ENCODE peak calls at places on chromosome 6, in nine cellular contexts. R, S, M, K, C, D, V, Y and Z are unnamed samples.

GRCh38 chr6:22271044-22271443 is 25.8 kb downstream of the PRL start:
- DNase-seq in R (no peak), S (no peak), M (no peak), K (no peak), C (no peak), D (no peak), V (no peak), Y (no peak), Z (no peak)

GRCh38 chr6:144338474-144338873 is 53.3 kb downstream of the UTRN start:
- DNase-seq in R (no peak), S (no peak), M (no peak), K (no peak), C (no peak), D (no peak), V (no peak), Y (no peak), Z (no peak)

GRCh38 chr6:144195671-144196070 is 45.4 kb downstream of the STX11 start:
- DNase-seq in R (no peak), S (no peak), M (no peak), K (no peak), C (no peak), D (no peak), V (no peak), Y (peak), Z (no peak)

GRCh38 chr6:44481765-44482164 is 94.3 kb downstream of the CDC5L start:
- DNase-seq in R (no peak), S (no peak), M (no peak), K (no peak), C (no peak), D (no peak), V (no peak), Y (no peak), Z (no peak)

GRCh38 chr6:134468633-134469032 is 150.7 kb upstream of the SGK1 start:
- DNase-seq in R (no peak), S (no peak), M (no peak), K (no peak), C (no peak), D (peak), V (no peak), Y (no peak), Z (no peak)

GRCh38 chr6:89045585-89045984 is 35.0 kb upstream of the PNRC1 start:
- DNase-seq in R (no peak), S (no peak), M (no peak), K (no peak), C (no peak), D (no peak), V (no peak), Y (no peak), Z (no peak)

GRCh38 chr6:37507690-37508421 is 8.2 kb upstream of the CCDC167 start:
- DNase-seq in R (no peak), S (no peak), M (no peak), K (no peak), C (no peak), D (peak), V (no peak), Y (no peak), Z (no peak)

GRCh38 chr6:41228616-41229015 is 467 bp downstream of the TREML4 start:
- DNase-seq in R (no peak), S (no peak), M (no peak), K (no peak), C (no peak), D (no peak), V (no peak), Y (peak), Z (no peak)

GRCh38 chr6:4133941-4134838 is 1.2 kb downstream of the ECI2 start:
- DNase-seq in R (no peak), S (no peak), M (no peak), K (peak), C (peak), D (no peak), V (peak), Y (peak), Z (no peak)

GRCh38 chr6:170110201-170111140 is 180.4 kb downstream of the DLL1 start:
- DNase-seq in R (no peak), S (no peak), M (no peak), K (no peak), C (no peak), D (no peak), V (no peak), Y (no peak), Z (peak)

GRCh38 chr6:122081921-122082320 is 317.5 kb upstream of the HSF2 start:
- DNase-seq in R (no peak), S (no peak), M (no peak), K (no peak), C (no peak), D (no peak), V (no peak), Y (no peak), Z (no peak)

GRCh38 chr6:161272600-161273355 is 1.1 kb downstream of the AGPAT4 start:
- DNase-seq in R (no peak), S (peak), M (no peak), K (no peak), C (no peak), D (no peak), V (peak), Y (peak), Z (no peak)

GRCh38 chr6:127266892-127267741 is 453 bp downstream of the RNF146 start:
- DNase-seq in R (peak), S (peak), M (peak), K (peak), C (peak), D (peak), V (peak), Y (peak), Z (peak)

GRCh38 chr6:90442366-90442765 is 144.5 kb downstream of the MAP3K7 start:
- DNase-seq in R (no peak), S (no peak), M (no peak), K (no peak), C (no peak), D (no peak), V (no peak), Y (peak), Z (no peak)

GRCh38 chr6:143718463-143718862 is 40.7 kb downstream of the PHACTR2 start:
- DNase-seq in R (no peak), S (no peak), M (no peak), K (no peak), C (no peak), D (no peak), V (no peak), Y (no peak), Z (no peak)

GRCh38 chr6:151723152-151723551 is 84.3 kb upstream of the ESR1 start:
- DNase-seq in R (peak), S (no peak), M (no peak), K (no peak), C (no peak), D (no peak), V (no peak), Y (no peak), Z (no peak)

GRCh38 chr6:37171141-37171969 is 1.4 kb downstream of the PIM1 start:
- DNase-seq in R (peak), S (peak), M (no peak), K (peak), C (no peak), D (no peak), V (peak), Y (peak), Z (peak)

GRCh38 chr6:33075568-33076405 is at the start of gene HLA-DPB1:
- DNase-seq in R (peak), S (peak), M (peak), K (no peak), C (peak), D (no peak), V (no peak), Y (peak), Z (no peak)